ENCODE peak calls at places on chromosomes 4 and X, in four cellular contexts. B, F, J and N are unnamed samples.

GRCh38 chr4:168652818-168653217 is 156.0 kb downstream of the PALLD start:
- DNase-seq in B (no peak), F (no peak), J (no peak), N (no peak)

GRCh38 chr4:5784021-5784420 is 73.0 kb downstream of the EVC start:
- DNase-seq in B (no peak), F (no peak), J (no peak), N (no peak)

GRCh38 chrX:71170660-71171059 is 26.0 kb downstream of the NLGN3 start:
- DNase-seq in B (no peak), F (no peak), J (peak; percentile 16), N (no peak)

GRCh38 chr4:37951465-37952352 is 8.5 kb upstream of the PTTG2 start:
- DNase-seq in B (no peak), F (peak; percentile 54), J (no peak), N (no peak)

GRCh38 chr4:108171541-108172230 is 3.0 kb upstream of the LEF1 start:
- DNase-seq in B (no peak), F (no peak), J (no peak), N (peak; percentile 35)

GRCh38 chrX:13000311-13000811 is 25.5 kb downstream of the TMSB4X start:
- DNase-seq in B (no peak), F (no peak), J (no peak), N (no peak)

GRCh38 chr4:171715973-171716372 is 97.2 kb upstream of the GALNTL6 start:
- DNase-seq in B (no peak), F (no peak), J (no peak), N (no peak)

GRCh38 chr4:88445252-88445651 is 11.7 kb upstream of the HERC5 start:
- DNase-seq in B (no peak), F (no peak), J (no peak), N (no peak)

GRCh38 chrX:276588-277171 is 4.5 kb upstream of the PLCXD1 start:
- DNase-seq in B (peak; percentile 58), F (no peak), J (peak; percentile 46), N (no peak)

GRCh38 chr4:100429616-100430015 is 88.2 kb downstream of the EMCN start:
- DNase-seq in B (no peak), F (no peak), J (no peak), N (no peak)

GRCh38 chr4:7417639-7418038 is 17.1 kb downstream of the PSAPL1 start:
- DNase-seq in B (no peak), F (no peak), J (no peak), N (no peak)

GRCh38 chrX:150899191-150899757 is 806 bp upstream of the CD99L2 start:
- DNase-seq in B (peak; percentile 26), F (no peak), J (peak; percentile 13), N (peak; percentile 40)

GRCh38 chrX:136909119-136909705 is 28.7 kb upstream of the RBMX start:
- DNase-seq in B (peak; percentile 94), F (peak; percentile 26), J (peak; percentile 93), N (peak; percentile 72)

GRCh38 chr4:175419120-175419774 is 392.8 kb downstream of the GPM6A start:
- DNase-seq in B (peak; percentile 93), F (peak; percentile 13), J (no peak), N (no peak)

GRCh38 chr4:140567722-140568121 is 1.0 kb downstream of the UCP1 start:
- DNase-seq in B (no peak), F (no peak), J (no peak), N (peak; percentile 37)

GRCh38 chrX:44871114-44871645 is 1.8 kb upstream of the KDM6A start:
- DNase-seq in B (no peak), F (no peak), J (no peak), N (no peak)

GRCh38 chrX:24372021-24372763 is 11.8 kb downstream of the SUPT20HL1 start:
- DNase-seq in B (no peak), F (no peak), J (no peak), N (no peak)

GRCh38 chr4:39846135-39846534 is 131.6 kb downstream of the PDS5A start:
- DNase-seq in B (peak; percentile 18), F (no peak), J (no peak), N (no peak)

GRCh38 chr4:37763831-37764230 is 62.7 kb upstream of the PGM2 start:
- DNase-seq in B (no peak), F (no peak), J (no peak), N (no peak)

GRCh38 chrX:33065415-33065814 is 145.9 kb downstream of the DMD start:
- DNase-seq in B (no peak), F (no peak), J (no peak), N (no peak)

GRCh38 chrX:12139934-12140611 is 1.8 kb downstream of the FRMPD4 start:
- DNase-seq in B (peak; percentile 38), F (no peak), J (no peak), N (no peak)

GRCh38 chr4:168797176-168797575 is 212.9 kb downstream of the CBR4 start:
- DNase-seq in B (peak; percentile 77), F (peak; percentile 56), J (no peak), N (no peak)

GRCh38 chr4:101075536-101075935 is 271.8 kb downstream of the PPP3CA start:
- DNase-seq in B (no peak), F (no peak), J (no peak), N (no peak)

GRCh38 chr4:57131849-57132745 is 21.9 kb upstream of the IGFBP7 start:
- DNase-seq in B (no peak), F (peak; percentile 18), J (no peak), N (peak; percentile 24)

GRCh38 chr4:177185151-177185550 is 124.5 kb upstream of the NEIL3 start:
- DNase-seq in B (no peak), F (no peak), J (no peak), N (no peak)

GRCh38 chrX:42098897-42099296 is 175.5 kb upstream of the CASK start:
- DNase-seq in B (no peak), F (no peak), J (no peak), N (no peak)

GRCh38 chrX:129719931-129720520 is 18.8 kb upstream of the XPNPEP2 start:
- DNase-seq in B (no peak), F (no peak), J (no peak), N (no peak)

GRCh38 chr4:47831026-47831689 is 6.7 kb downstream of the CORIN start:
- DNase-seq in B (no peak), F (no peak), J (no peak), N (no peak)

GRCh38 chr4:113300384-113301011 is 251.0 kb downstream of the ANK2 start:
- DNase-seq in B (peak; percentile 47), F (peak; percentile 4), J (no peak), N (no peak)

GRCh38 chrX:5998901-5999300 is 229.8 kb downstream of the NLGN4X start:
- DNase-seq in B (no peak), F (no peak), J (no peak), N (no peak)

GRCh38 chr4:112978691-112979472 is 70.6 kb upstream of the ANK2 start:
- DNase-seq in B (no peak), F (no peak), J (no peak), N (no peak)

GRCh38 chr4:65467280-65467679 is 203.0 kb downstream of the EPHA5 start:
- DNase-seq in B (no peak), F (no peak), J (no peak), N (no peak)
- TF ChIP-seq USF2 in B (no peak), F (no peak), J (no peak), N (no peak)

GRCh38 chrX:103399744-103400143 is 23.4 kb downstream of the BEX3 start:
- DNase-seq in B (no peak), F (no peak), J (no peak), N (no peak)

GRCh38 chrX:103396186-103396585 is 19.8 kb downstream of the BEX3 start:
- DNase-seq in B (no peak), F (no peak), J (no peak), N (no peak)

GRCh38 chrX:103396660-103397059 is 20.3 kb downstream of the BEX3 start:
- DNase-seq in B (no peak), F (no peak), J (no peak), N (no peak)

GRCh38 chrX:103397707-103398106 is 21.4 kb downstream of the BEX3 start:
- DNase-seq in B (no peak), F (no peak), J (no peak), N (no peak)

DNA sequence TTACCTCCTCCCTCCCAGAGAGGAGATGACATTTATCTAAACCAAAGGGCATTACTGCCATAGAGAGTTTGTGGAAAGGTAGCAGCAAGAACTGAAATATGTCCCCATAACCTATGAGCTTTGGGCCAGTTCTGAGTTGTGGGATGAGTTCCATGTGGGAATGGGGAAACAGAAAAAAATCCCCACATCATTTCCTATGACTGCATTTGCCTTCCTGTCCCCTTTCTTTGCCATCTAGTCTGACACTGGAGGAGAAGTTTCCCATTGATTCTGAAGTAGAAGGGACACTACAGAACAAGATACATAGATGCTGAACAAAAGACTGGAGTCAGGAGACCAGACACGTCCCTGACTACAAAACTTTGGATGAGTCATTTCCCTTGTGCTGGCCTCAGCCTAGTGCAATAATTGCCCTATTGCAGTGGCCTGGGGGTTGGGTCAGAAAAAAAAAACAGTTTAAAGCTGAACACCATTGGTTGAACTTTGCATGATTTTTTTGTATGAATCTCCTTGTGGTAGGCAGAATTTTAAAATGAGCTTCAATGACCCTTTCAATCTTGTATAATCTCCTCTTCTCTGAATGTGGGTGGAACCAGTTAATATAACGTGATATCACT is 22.1 kb downstream of the BEX3 start:
- DNase-seq in B (peak; percentile 64), F (peak; percentile 34), J (peak; percentile 11), N (no peak)
- TF ChIP-seq NR3C1 in B (no peak), F (no peak), J (no peak), N (no peak)

DNA sequence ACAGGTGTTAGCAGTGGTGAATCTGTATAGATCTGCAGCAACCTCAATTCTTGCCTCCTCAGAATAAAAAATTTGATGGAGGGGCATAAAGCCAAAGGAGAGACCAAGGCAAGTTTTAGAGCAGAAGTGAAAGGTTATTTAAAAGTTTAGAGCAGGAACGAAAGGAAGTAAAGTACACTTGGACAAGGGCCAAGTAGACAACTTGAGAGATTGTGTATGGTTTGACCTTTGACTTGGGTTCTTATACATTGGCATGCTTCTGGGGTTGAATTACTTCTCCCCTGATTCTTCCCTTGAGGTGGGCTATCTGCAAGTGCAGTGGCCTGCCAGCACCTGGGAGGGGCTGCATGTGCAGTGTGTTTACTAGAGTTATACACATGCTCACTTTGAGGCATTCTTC is 278.8 kb upstream of the NDST3 start:
- DNase-seq in B (no peak), F (no peak), J (no peak), N (no peak)
- TF ChIP-seq USF2 in B (no peak), F (no peak), J (no peak), N (no peak)

GRCh38 chr4:151730003-151730559 is 30.7 kb downstream of the GATB start:
- DNase-seq in B (peak; percentile 27), F (no peak), J (no peak), N (peak; percentile 46)
- TF ChIP-seq NR3C1 in B (no peak), F (no peak), J (no peak), N (no peak)

GRCh38 chr4:55437823-55438222 is 42.1 kb downstream of the TMEM165 start:
- DNase-seq in B (no peak), F (no peak), J (no peak), N (no peak)

GRCh38 chr4:55439023-55439422 is 43.3 kb downstream of the TMEM165 start:
- DNase-seq in B (no peak), F (peak; percentile 12), J (no peak), N (no peak)

GRCh38 chr4:55437356-55437796 is 41.6 kb downstream of the TMEM165 start:
- DNase-seq in B (no peak), F (peak; percentile 31), J (peak; percentile 38), N (no peak)

GRCh38 chr4:55440786-55441185 is 45.0 kb downstream of the TMEM165 start:
- DNase-seq in B (no peak), F (no peak), J (no peak), N (no peak)

DNA sequence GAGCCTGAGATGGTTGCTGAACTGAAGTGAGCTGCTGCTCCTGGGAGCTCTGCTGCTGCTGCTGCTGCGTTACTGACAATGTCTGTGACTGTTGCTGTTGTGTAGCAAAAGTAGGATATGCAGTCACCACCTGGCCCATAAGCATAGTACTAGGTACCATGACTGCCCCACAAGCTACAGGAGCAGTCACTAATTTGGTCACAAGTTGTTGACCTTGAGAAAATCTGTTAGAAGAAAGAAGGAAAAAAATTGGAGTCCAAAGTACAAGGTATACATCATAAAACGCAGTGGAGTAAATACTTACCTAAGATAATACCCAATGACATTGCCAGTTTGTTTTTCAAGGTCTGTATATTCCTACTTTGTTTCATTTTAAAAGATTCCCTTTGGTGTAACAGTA is 42.6 kb downstream of the TMEM165 start:
- DNase-seq in B (no peak), F (peak; percentile 75), J (no peak), N (no peak)
- TF ChIP-seq USF2 in B (no peak), F (no peak), J (no peak), N (no peak)